ENCODE peak calls at places on chromosomes 16 and 17, in ten cellular contexts. E is nephron progenitor cell; P is IMR-90; H is germinal center; B is prostate gland; J is WTC11; Y is activated CD8-positive, alpha-beta memory T cell treated with anti-CD3 and anti-CD28 coated beads for 24 hours; Q is naive B cell; M is ELF-1; O is breast epithelium. U is an unnamed sample.

GRCh38 chr16:56262148-56262878 is 71.0 kb downstream of the GNAO1 start:
- DNase-seq in B (no peak), H (no peak), J (no peak), Q (no peak), M (peak; percentile 27), P (no peak), Y (no peak), O (no peak), E (no peak), U (no peak)

GRCh38 chr16:12178251-12178990 is 201.9 kb downstream of the SNX29 start:
- DNase-seq in Y (no peak), P (peak; percentile 83), M (no peak), J (no peak), H (no peak), Q (no peak), E (no peak), B (no peak), O (no peak), U (peak; percentile 54)

GRCh38 chr17:78375401-78376079 is 2.9 kb upstream of the PGS1 start:
- DNase-seq in M (peak; percentile 41), O (no peak), B (no peak), Q (no peak), Y (no peak), P (peak; percentile 98), J (no peak), H (no peak), E (no peak), U (no peak)

GRCh38 chr17:56913000-56913866 is 616 bp downstream of the TRIM25 start:
- DNase-seq in Q (no peak), M (no peak), E (peak; percentile 50), Y (no peak), P (no peak), O (peak; percentile 54), B (peak; percentile 13), H (peak; percentile 62), J (peak; percentile 67), U (no peak)

GRCh38 chr16:84577034-84577803 is 40.7 kb downstream of the COTL1 start:
- DNase-seq in M (no peak), J (no peak), B (no peak), Q (no peak), E (no peak), H (no peak), O (no peak), Y (no peak), P (no peak), U (no peak)

GRCh38 chr16:68921654-68922053 is 78.3 kb downstream of the TANGO6 start:
- DNase-seq in Q (no peak), J (no peak), O (no peak), P (peak; percentile 75), B (no peak), E (no peak), H (no peak), Y (no peak), M (no peak), U (no peak)

GRCh38 chr16:592518-593306 is 2.8 kb downstream of the RAB40C start:
- DNase-seq in E (no peak), O (no peak), P (no peak), B (peak; percentile 89), H (no peak), Q (no peak), Y (no peak), J (no peak), M (no peak), U (no peak)

GRCh38 chr17:49223517-49224197 is 6.9 kb downstream of the PHOSPHO1 start:
- DNase-seq in J (peak; percentile 92), P (peak; percentile 10), O (no peak), H (peak; percentile 73), M (peak; percentile 84), Q (peak; percentile 46), Y (peak; percentile 94), B (peak; percentile 13), E (peak; percentile 87), U (peak; percentile 18)

GRCh38 chr16:9090101-9090959 is 1.1 kb upstream of the HAPSTR1 start:
- DNase-seq in P (no peak), B (peak; percentile 27), H (peak; percentile 52), M (peak; percentile 68), J (peak; percentile 59), E (peak; percentile 57), Y (peak; percentile 87), Q (peak; percentile 57), O (peak; percentile 52), U (no peak)

GRCh38 chr17:29715680-29716079 is 93.0 kb upstream of the CORO6 start:
- DNase-seq in O (no peak), H (no peak), E (no peak), Q (no peak), M (no peak), B (no peak), Y (no peak), P (no peak), J (no peak), U (no peak)

GRCh38 chr17:50213026-50214015 is 11.9 kb upstream of the COL1A1 start:
- DNase-seq in J (peak; percentile 56), Y (peak; percentile 70), M (peak; percentile 68), Q (peak; percentile 57), P (peak; percentile 51), H (peak; percentile 40), O (no peak), B (no peak), E (no peak), U (peak; percentile 44)

GRCh38 chr17:55601874-55602364 is 90.7 kb upstream of the SMIM36 start:
- DNase-seq in M (peak; percentile 86), B (no peak), Y (no peak), Q (no peak), P (peak; percentile 61), E (peak; percentile 19), O (no peak), H (peak; percentile 54), J (peak; percentile 21), U (peak; percentile 65)

GRCh38 chr17:74280093-74280513 is 6.1 kb downstream of the DNAI2 start:
- DNase-seq in O (no peak), Y (peak; percentile 70), M (no peak), P (no peak), Q (no peak), J (no peak), B (no peak), E (no peak), H (no peak), U (no peak)

GRCh38 chr17:41967141-41967920 is 736 bp downstream of the CNP start:
- DNase-seq in O (no peak), M (peak; percentile 39), Q (no peak), Y (peak; percentile 74), H (peak; percentile 51), J (peak; percentile 23), E (no peak), B (no peak), P (no peak), U (peak; percentile 44)

GRCh38 chr17:5785343-5785742 is 201.0 kb upstream of the NLRP1 start:
- DNase-seq in O (no peak), Q (no peak), P (peak; percentile 76), H (no peak), Y (no peak), M (no peak), B (no peak), J (no peak), E (peak; percentile 47), U (no peak)

GRCh38 chr16:81266680-81267095 is 28.2 kb downstream of the BCO1 start:
- DNase-seq in P (no peak), J (no peak), H (no peak), Q (no peak), O (no peak), Y (no peak), M (no peak), E (no peak), B (no peak), U (peak; percentile 2)

GRCh38 chr17:3893003-3893719 is at the start of gene CAMKK1:
- DNase-seq in H (peak; percentile 98), Q (peak; percentile 92), J (peak; percentile 86), M (peak; percentile 89), Y (peak; percentile 94), O (peak; percentile 77), E (peak; percentile 92), B (peak; percentile 85), P (peak; percentile 72), U (peak; percentile 84)

GRCh38 chr17:40612510-40613244 is 34.9 kb downstream of the SMARCE1 start:
- DNase-seq in E (no peak), Y (peak; percentile 83), B (no peak), M (no peak), P (no peak), H (no peak), Q (no peak), O (no peak), J (no peak), U (no peak)

GRCh38 chr17:50892101-50892776 is 26.1 kb upstream of the TOB1 start:
- DNase-seq in O (no peak), H (no peak), M (no peak), P (no peak), B (no peak), Y (no peak), Q (no peak), J (no peak), E (no peak), U (no peak)

GRCh38 chr16:85360323-85361277 is 248.3 kb upstream of the CIBAR2 start:
- DNase-seq in O (no peak), J (no peak), P (no peak), E (peak; percentile 37), Y (no peak), B (peak; percentile 84), Q (no peak), H (no peak), M (no peak), U (peak; percentile 91)

GRCh38 chr17:57999496-58000017 is 7.5 kb downstream of the SRSF1 start:
- DNase-seq in Y (no peak), E (peak; percentile 27), O (no peak), Q (peak; percentile 60), P (peak; percentile 79), B (peak; percentile 42), J (no peak), H (peak; percentile 59), M (no peak), U (peak; percentile 80)

GRCh38 chr16:65032397-65032796 is 89.5 kb downstream of the CDH11 start:
- DNase-seq in J (no peak), P (peak; percentile 62), H (no peak), Q (no peak), B (no peak), Y (no peak), O (no peak), E (no peak), M (no peak), U (no peak)